ENCODE peak calls at places on chromosomes 5 and 9, in seven cellular contexts. R is COR-L47; O is stimulated activated CD4-positive, alpha-beta T cell treated with anti-CD3 and anti-CD28 coated beads, Interleukin-1b, Interleukin-23, amount 100 ng/mL, for 24 hours; N is HTR-8/SVneo; I is RPMI8226; J is AG20443; H is fibroblast of pulmonary artery. S is an unnamed sample.

GRCh38 chr5:13830536-13830935 is 114.0 kb downstream of the DNAH5 start:
- DNase-seq in I (no peak), O (no peak), R (no peak), H (no peak), J (no peak), N (no peak), S (no peak)

GRCh38 chr9:29968831-29969230 is 2395.6 kb upstream of the C9orf72 start:
- DNase-seq in H (no peak), R (no peak), O (no peak), J (no peak), N (no peak), I (no peak), S (no peak)

GRCh38 chr5:57172466-57172961 is 1.3 kb upstream of the GPBP1 start:
- DNase-seq in J (peak; percentile 21), I (peak; percentile 46), N (no peak), O (no peak), H (peak; percentile 41), R (no peak), S (no peak)

GRCh38 chr5:54769072-54769471 is 216.3 kb downstream of the ESM1 start:
- DNase-seq in J (no peak), I (no peak), R (no peak), O (no peak), N (no peak), H (no peak), S (no peak)

GRCh38 chr5:169971780-169972179 is 8.5 kb downstream of the INSYN2B start:
- DNase-seq in N (no peak), H (no peak), I (no peak), R (no peak), O (no peak), J (no peak), S (no peak)

GRCh38 chr5:1262381-1262780 is 32.5 kb downstream of the TERT start:
- DNase-seq in R (no peak), H (peak; percentile 15), J (no peak), I (peak; percentile 46), N (no peak), O (no peak), S (no peak)

GRCh38 chr9:136990233-136990911 is 1.9 kb upstream of the PAXX start:
- DNase-seq in R (peak; percentile 19), H (no peak), I (no peak), N (no peak), J (no peak), O (no peak), S (no peak)

GRCh38 chr9:19201899-19202891 is 28.3 kb upstream of the DENND4C start:
- DNase-seq in J (no peak), R (no peak), I (no peak), H (peak; percentile 19), O (no peak), N (no peak), S (no peak)

GRCh38 chr5:151739939-151740335 is 18.5 kb downstream of the ATOX1 start:
- DNase-seq in J (peak; percentile 77), I (no peak), H (peak; percentile 87), O (no peak), N (peak; percentile 72), R (no peak), S (no peak)

GRCh38 chr5:1057485-1057825 is 48.9 kb downstream of the NKD2 start:
- DNase-seq in N (no peak), R (no peak), O (no peak), J (no peak), H (no peak), I (no peak), S (no peak)